ENCODE peak calls at places on chromosomes 16 and 17, in seven cellular contexts. One of them, this sample, is unnamed.

GRCh38 chr17:31068291-31068690 is 26.5 kb upstream of the NF1 start:
- DNase-seq in esophagus muscularis mucosa: no peak
- DNase-seq in K562: peak; percentile 53
- DNase-seq in SK-N-SH: peak; percentile 8
- DNase-seq in Panc1: no peak
- DNase-seq in breast epithelium: no peak
- DNase-seq in transverse colon: peak; percentile 65
- DNase-seq in this sample: no peak

GRCh38 chr17:78176548-78177025 is 8.2 kb downstream of the SYNGR2 start:
- DNase-seq in esophagus muscularis mucosa: no peak
- DNase-seq in K562: peak; percentile 74
- DNase-seq in SK-N-SH: peak; percentile 90
- DNase-seq in Panc1: no peak
- DNase-seq in breast epithelium: no peak
- DNase-seq in transverse colon: peak; percentile 83
- DNase-seq in this sample: no peak

GRCh38 chr17:6028294-6028693 is 41.9 kb upstream of the WSCD1 start:
- DNase-seq in esophagus muscularis mucosa: no peak
- DNase-seq in K562: no peak
- DNase-seq in SK-N-SH: no peak
- DNase-seq in Panc1: no peak
- DNase-seq in breast epithelium: no peak
- DNase-seq in transverse colon: no peak
- DNase-seq in this sample: no peak

GRCh38 chr16:25713785-25714570 is 22.2 kb downstream of the HS3ST4 start:
- DNase-seq in esophagus muscularis mucosa: no peak
- DNase-seq in K562: no peak
- DNase-seq in SK-N-SH: no peak
- DNase-seq in Panc1: no peak
- DNase-seq in breast epithelium: no peak
- DNase-seq in transverse colon: no peak
- DNase-seq in this sample: no peak

GRCh38 chr17:28900986-28901726 is 1.7 kb downstream of the DHRS13 start:
- DNase-seq in esophagus muscularis mucosa: no peak
- DNase-seq in K562: no peak
- DNase-seq in SK-N-SH: no peak
- DNase-seq in Panc1: no peak
- DNase-seq in breast epithelium: no peak
- DNase-seq in transverse colon: no peak
- DNase-seq in this sample: no peak

GRCh38 chr17:77380411-77381184 is 239.8 kb downstream of the SEC14L1 start:
- DNase-seq in esophagus muscularis mucosa: no peak
- DNase-seq in K562: no peak
- DNase-seq in SK-N-SH: no peak
- DNase-seq in Panc1: no peak
- DNase-seq in breast epithelium: no peak
- DNase-seq in transverse colon: no peak
- DNase-seq in this sample: no peak

GRCh38 chr16:75464130-75464918 is at the start of gene TMEM170A:
- DNase-seq in esophagus muscularis mucosa: peak; percentile 100
- DNase-seq in K562: peak; percentile 97
- DNase-seq in SK-N-SH: peak; percentile 98
- DNase-seq in Panc1: peak; percentile 87
- DNase-seq in breast epithelium: peak; percentile 100
- DNase-seq in transverse colon: peak; percentile 100
- DNase-seq in this sample: peak; percentile 99

GRCh38 chr17:67139289-67139688 is 94.9 kb downstream of the CACNG1 start:
- DNase-seq in esophagus muscularis mucosa: no peak
- DNase-seq in K562: no peak
- DNase-seq in SK-N-SH: no peak
- DNase-seq in Panc1: no peak
- DNase-seq in breast epithelium: no peak
- DNase-seq in transverse colon: no peak
- DNase-seq in this sample: no peak

GRCh38 chr17:8175795-8176196 is 384 bp downstream of the TMEM107 start:
- DNase-seq in esophagus muscularis mucosa: no peak
- DNase-seq in K562: no peak
- DNase-seq in SK-N-SH: no peak
- DNase-seq in Panc1: no peak
- DNase-seq in breast epithelium: no peak
- DNase-seq in transverse colon: peak; percentile 41
- DNase-seq in this sample: no peak

GRCh38 chr16:48330133-48330846 is 54.9 kb downstream of the SIAH1 start:
- DNase-seq in esophagus muscularis mucosa: no peak
- DNase-seq in K562: no peak
- DNase-seq in SK-N-SH: no peak
- DNase-seq in Panc1: no peak
- DNase-seq in breast epithelium: no peak
- DNase-seq in transverse colon: no peak
- DNase-seq in this sample: no peak

GRCh38 chr16:14071576-14072271 is 605 bp downstream of the MRTFB start:
- DNase-seq in esophagus muscularis mucosa: no peak
- DNase-seq in K562: no peak
- DNase-seq in SK-N-SH: no peak
- DNase-seq in Panc1: no peak
- DNase-seq in breast epithelium: no peak
- DNase-seq in transverse colon: no peak
- DNase-seq in this sample: no peak

GRCh38 chr16:11482946-11483748 is 103.6 kb downstream of the LITAF start:
- DNase-seq in esophagus muscularis mucosa: no peak
- DNase-seq in K562: no peak
- DNase-seq in SK-N-SH: no peak
- DNase-seq in Panc1: no peak
- DNase-seq in breast epithelium: no peak
- DNase-seq in transverse colon: no peak
- DNase-seq in this sample: no peak

GRCh38 chr16:11488304-11488703 is 98.4 kb downstream of the LITAF start:
- DNase-seq in esophagus muscularis mucosa: no peak
- DNase-seq in K562: no peak
- DNase-seq in SK-N-SH: no peak
- DNase-seq in Panc1: no peak
- DNase-seq in breast epithelium: no peak
- DNase-seq in transverse colon: no peak
- DNase-seq in this sample: no peak

GRCh38 chr16:11487289-11487688 is 99.4 kb downstream of the LITAF start:
- DNase-seq in esophagus muscularis mucosa: no peak
- DNase-seq in K562: no peak
- DNase-seq in SK-N-SH: no peak
- DNase-seq in Panc1: no peak
- DNase-seq in breast epithelium: no peak
- DNase-seq in transverse colon: no peak
- DNase-seq in this sample: no peak

GRCh38 chr16:11484691-11485258 is 101.9 kb downstream of the LITAF start:
- DNase-seq in esophagus muscularis mucosa: no peak
- DNase-seq in K562: no peak
- DNase-seq in SK-N-SH: no peak
- DNase-seq in Panc1: no peak
- DNase-seq in breast epithelium: no peak
- DNase-seq in transverse colon: no peak
- DNase-seq in this sample: no peak

DNA sequence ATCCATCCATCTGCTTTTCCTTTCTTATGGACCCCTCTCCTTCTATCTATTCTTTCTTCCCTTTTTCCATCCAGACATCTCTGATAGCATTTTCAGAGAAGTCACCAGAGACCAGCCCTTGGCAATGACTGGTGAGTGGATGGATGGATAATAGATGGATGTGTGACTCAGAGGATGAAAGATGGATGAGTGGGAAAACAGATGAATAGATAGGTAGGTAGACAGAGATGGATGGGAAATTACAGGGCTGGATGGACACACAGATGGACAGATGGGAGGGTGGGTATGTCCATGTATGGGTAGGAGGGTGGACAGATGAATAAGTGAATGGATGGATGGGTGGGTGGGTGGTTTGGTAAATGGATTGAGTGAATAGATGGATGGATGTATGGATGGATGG is 101.0 kb downstream of the LITAF start:
- DNase-seq in esophagus muscularis mucosa: no peak
- DNase-seq in K562: no peak
- DNase-seq in SK-N-SH: no peak
- DNase-seq in Panc1: no peak
- DNase-seq in breast epithelium: no peak
- DNase-seq in transverse colon: no peak
- DNase-seq in this sample: no peak
- H3K9me3 ChIP-seq in esophagus muscularis mucosa: no peaks in the 10 kb centered on the region
- H3K9me3 ChIP-seq in K562: no peaks in the 10 kb centered on the region
- H3K9me3 ChIP-seq in SK-N-SH: no peaks in the 10 kb centered on the region
- H3K9me3 ChIP-seq in Panc1: peaks cover 4% of the 10 kb centered on the region
- H3K9me3 ChIP-seq in breast epithelium: no peaks in the 10 kb centered on the region
- H3K9me3 ChIP-seq in transverse colon: no peaks in the 10 kb centered on the region
- H3K9me3 ChIP-seq in this sample: no peaks in the 10 kb centered on the region

GRCh38 chr16:4734063-4734729 is at the start of the genes ANKS3 and DNAAF8:
- DNase-seq in esophagus muscularis mucosa: peak; percentile 98
- DNase-seq in K562: peak; percentile 98
- DNase-seq in SK-N-SH: peak; percentile 97
- DNase-seq in Panc1: peak; percentile 78
- DNase-seq in breast epithelium: peak; percentile 93
- DNase-seq in transverse colon: peak; percentile 96
- DNase-seq in this sample: no peak
- TF ChIP-seq POLR2AphosphoS5 in esophagus muscularis mucosa: peak; percentile 69
- TF ChIP-seq POLR2AphosphoS5 in K562: no peak
- TF ChIP-seq POLR2AphosphoS5 in SK-N-SH: no peak
- TF ChIP-seq POLR2AphosphoS5 in Panc1: peak; percentile 24
- TF ChIP-seq POLR2AphosphoS5 in breast epithelium: peak; percentile 51
- TF ChIP-seq POLR2AphosphoS5 in transverse colon: peak; percentile 69
- TF ChIP-seq POLR2AphosphoS5 in this sample: peak; percentile 72

GRCh38 chr16:87221633-87222032 is 95.6 kb downstream of the C16orf95 start:
- DNase-seq in esophagus muscularis mucosa: no peak
- DNase-seq in K562: no peak
- DNase-seq in SK-N-SH: no peak
- DNase-seq in Panc1: no peak
- DNase-seq in breast epithelium: no peak
- DNase-seq in transverse colon: no peak
- DNase-seq in this sample: no peak
- H3K9me3 ChIP-seq in esophagus muscularis mucosa: no peaks in the 10 kb centered on the region
- H3K9me3 ChIP-seq in K562: no peaks in the 10 kb centered on the region
- H3K9me3 ChIP-seq in SK-N-SH: no peaks in the 10 kb centered on the region
- H3K9me3 ChIP-seq in Panc1: no peaks in the 10 kb centered on the region
- H3K9me3 ChIP-seq in breast epithelium: no peaks in the 10 kb centered on the region
- H3K9me3 ChIP-seq in transverse colon: no peaks in the 10 kb centered on the region
- H3K9me3 ChIP-seq in this sample: no peaks in the 10 kb centered on the region

DNA sequence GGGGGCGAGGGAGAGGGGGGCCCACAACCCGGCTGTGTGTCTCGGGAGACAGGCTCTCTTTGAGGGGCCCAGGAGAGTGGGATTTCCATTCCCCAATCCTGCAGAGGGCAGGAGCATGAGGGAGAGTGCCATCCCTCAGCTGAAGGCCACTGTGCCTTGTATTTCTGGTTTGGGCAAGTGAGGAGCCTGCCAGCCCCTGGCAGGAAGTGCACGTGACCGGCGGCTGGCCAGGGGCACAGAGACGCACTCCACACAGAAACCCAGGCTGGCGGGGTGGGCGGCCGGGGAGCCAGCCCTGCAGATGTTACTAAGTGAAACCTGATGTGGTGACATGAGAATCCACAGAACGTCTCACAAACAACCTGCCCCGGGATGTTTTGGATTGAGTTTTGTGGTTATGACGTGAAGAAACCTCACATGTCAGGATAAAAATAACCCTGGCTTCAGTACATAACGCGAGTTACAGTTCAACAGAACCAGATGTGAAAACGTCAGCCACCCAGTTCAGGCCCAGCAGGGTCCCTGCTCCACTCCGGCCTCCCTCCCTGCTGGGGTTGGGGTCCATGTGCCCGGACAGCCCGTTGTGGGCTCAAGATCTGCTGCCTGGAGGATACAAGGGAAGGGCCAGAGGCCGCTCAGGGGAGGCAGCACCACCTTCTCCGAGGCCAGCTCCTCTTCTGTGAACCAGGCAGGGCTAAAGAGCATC is 51.7 kb upstream of the MTSS2 start:
- DNase-seq in esophagus muscularis mucosa: no peak
- DNase-seq in K562: no peak
- DNase-seq in SK-N-SH: peak; percentile 96
- DNase-seq in Panc1: no peak
- DNase-seq in breast epithelium: peak; percentile 78
- DNase-seq in transverse colon: peak; percentile 77
- DNase-seq in this sample: no peak
- TF ChIP-seq POLR2AphosphoS5 in esophagus muscularis mucosa: peak; percentile 84
- TF ChIP-seq POLR2AphosphoS5 in K562: no peak
- TF ChIP-seq POLR2AphosphoS5 in SK-N-SH: peak; percentile 58
- TF ChIP-seq POLR2AphosphoS5 in Panc1: no peak
- TF ChIP-seq POLR2AphosphoS5 in breast epithelium: peak; percentile 77
- TF ChIP-seq POLR2AphosphoS5 in transverse colon: peak; percentile 71
- TF ChIP-seq POLR2AphosphoS5 in this sample: peak; percentile 79

DNA sequence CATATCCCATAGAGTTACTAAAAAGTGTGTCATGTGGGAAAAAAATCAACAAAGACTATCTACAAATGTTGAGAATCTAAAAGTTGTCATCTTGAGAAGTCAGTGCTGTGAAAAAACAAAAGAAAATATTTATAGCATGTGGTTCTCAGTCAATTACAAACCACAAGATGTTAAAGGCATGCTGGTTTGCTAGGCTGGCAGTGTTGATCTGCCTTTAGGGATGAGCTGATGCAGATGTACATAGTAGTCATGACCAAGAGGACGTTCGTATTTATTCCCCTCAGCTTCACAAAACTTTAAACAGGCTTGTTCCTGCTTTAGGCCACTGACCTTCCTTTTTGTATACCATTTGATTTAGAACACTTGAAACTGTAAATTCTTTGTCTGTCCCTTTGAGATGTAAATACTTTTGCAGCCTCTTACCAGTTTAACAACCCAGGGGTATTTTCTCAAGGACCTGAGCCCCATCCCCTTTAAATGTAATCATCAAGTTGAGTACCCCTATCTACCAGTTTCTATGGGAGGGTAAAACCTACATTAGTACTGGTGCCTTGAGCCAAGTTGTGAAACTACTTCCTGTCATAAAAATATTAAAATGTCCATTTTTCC is 446.6 kb downstream of the KCNJ18 start:
- DNase-seq in esophagus muscularis mucosa: no peak
- DNase-seq in K562: no peak
- DNase-seq in SK-N-SH: no peak
- DNase-seq in Panc1: no peak
- DNase-seq in breast epithelium: no peak
- DNase-seq in transverse colon: no peak
- DNase-seq in this sample: no peak
- H3K9me3 ChIP-seq in esophagus muscularis mucosa: no peaks in the 10 kb centered on the region
- H3K9me3 ChIP-seq in K562: no peaks in the 10 kb centered on the region
- H3K9me3 ChIP-seq in SK-N-SH: no peaks in the 10 kb centered on the region
- H3K9me3 ChIP-seq in Panc1: no peaks in the 10 kb centered on the region
- H3K9me3 ChIP-seq in breast epithelium: no peaks in the 10 kb centered on the region
- H3K9me3 ChIP-seq in transverse colon: peaks cover 3% of the 10 kb centered on the region
- H3K9me3 ChIP-seq in this sample: no peaks in the 10 kb centered on the region

DNA sequence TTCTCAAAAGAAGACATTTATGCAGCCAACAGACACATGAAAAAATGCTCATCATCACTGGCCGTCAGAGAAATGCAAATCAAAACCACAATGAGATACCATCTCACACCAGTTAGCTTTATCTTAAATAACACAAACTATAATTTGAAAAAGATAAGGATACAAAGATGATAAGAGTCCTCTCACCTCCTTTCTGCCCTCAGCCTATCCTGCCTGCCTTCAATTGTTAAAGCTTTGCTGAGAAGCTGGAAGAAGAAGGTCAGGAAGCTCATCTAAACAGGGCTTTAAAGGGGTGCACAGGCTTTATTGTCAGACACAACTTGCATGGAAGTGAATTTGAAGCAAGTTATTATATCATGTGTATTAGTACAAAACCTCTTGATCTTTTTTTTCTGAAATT is 676.3 kb upstream of the GOT2 start:
- DNase-seq in esophagus muscularis mucosa: no peak
- DNase-seq in K562: no peak
- DNase-seq in SK-N-SH: no peak
- DNase-seq in Panc1: no peak
- DNase-seq in breast epithelium: no peak
- DNase-seq in transverse colon: no peak
- DNase-seq in this sample: no peak
- TF ChIP-seq POLR2AphosphoS5 in esophagus muscularis mucosa: no peak
- TF ChIP-seq POLR2AphosphoS5 in K562: no peak
- TF ChIP-seq POLR2AphosphoS5 in SK-N-SH: no peak
- TF ChIP-seq POLR2AphosphoS5 in Panc1: no peak
- TF ChIP-seq POLR2AphosphoS5 in breast epithelium: no peak
- TF ChIP-seq POLR2AphosphoS5 in transverse colon: no peak
- TF ChIP-seq POLR2AphosphoS5 in this sample: no peak

This sample was measured in vagina.